ENCODE peak calls at places on chromosomes 4 and X, in five cellular contexts. One of them, this sample, is unnamed.
A peak's percentile ranks its signal among the peaks of the same experiment; 100 is the strongest.

GRCh38 chr4:110381784-110382183 is 94.2 kb upstream of the ENPEP start:
- DNase-seq in naive thymus-derived CD4-positive, alpha-beta T cell: no peak
- DNase-seq in CD4-positive, alpha-beta memory T cell: no peak
- DNase-seq in Karpas-422: no peak
- DNase-seq in K562: no peak
- DNase-seq in this sample: no peak

GRCh38 chrX:110145854-110146253 is 142.9 kb downstream of the TMEM164 start:
- DNase-seq in naive thymus-derived CD4-positive, alpha-beta T cell: peak; percentile 22
- DNase-seq in CD4-positive, alpha-beta memory T cell: peak; percentile 13
- DNase-seq in Karpas-422: peak; percentile 72
- DNase-seq in K562: peak; percentile 19
- DNase-seq in this sample: peak; percentile 21

GRCh38 chr4:187184513-187184912 is 460.9 kb upstream of the FAT1 start:
- DNase-seq in naive thymus-derived CD4-positive, alpha-beta T cell: no peak
- DNase-seq in CD4-positive, alpha-beta memory T cell: no peak
- DNase-seq in Karpas-422: no peak
- DNase-seq in K562: no peak
- DNase-seq in this sample: no peak

GRCh38 chr4:172892300-172892699 is 276.3 kb upstream of the GALNT7 start:
- DNase-seq in naive thymus-derived CD4-positive, alpha-beta T cell: no peak
- DNase-seq in CD4-positive, alpha-beta memory T cell: no peak
- DNase-seq in Karpas-422: peak; percentile 56
- DNase-seq in K562: peak; percentile 26
- DNase-seq in this sample: peak; percentile 1

GRCh38 chr4:186058253-186058979 is 10.5 kb upstream of the TLR3 start:
- DNase-seq in naive thymus-derived CD4-positive, alpha-beta T cell: no peak
- DNase-seq in CD4-positive, alpha-beta memory T cell: no peak
- DNase-seq in Karpas-422: peak; percentile 79
- DNase-seq in K562: no peak
- DNase-seq in this sample: peak; percentile 5

GRCh38 chr4:97759785-97760184 is 383.5 kb downstream of the STPG2 start:
- DNase-seq in naive thymus-derived CD4-positive, alpha-beta T cell: no peak
- DNase-seq in CD4-positive, alpha-beta memory T cell: no peak
- DNase-seq in Karpas-422: no peak
- DNase-seq in K562: no peak
- DNase-seq in this sample: no peak

GRCh38 chr4:4302416-4302815 is 12.4 kb downstream of the ZBTB49 start:
- DNase-seq in naive thymus-derived CD4-positive, alpha-beta T cell: no peak
- DNase-seq in CD4-positive, alpha-beta memory T cell: no peak
- DNase-seq in Karpas-422: no peak
- DNase-seq in K562: no peak
- DNase-seq in this sample: no peak

GRCh38 chr4:106618920-106619319 is 250.3 kb upstream of the GIMD1 start:
- DNase-seq in naive thymus-derived CD4-positive, alpha-beta T cell: no peak
- DNase-seq in CD4-positive, alpha-beta memory T cell: no peak
- DNase-seq in Karpas-422: no peak
- DNase-seq in K562: no peak
- DNase-seq in this sample: no peak

GRCh38 chrX:140815868-140816267 is 106.3 kb downstream of the LINC00632 start:
- DNase-seq in naive thymus-derived CD4-positive, alpha-beta T cell: no peak
- DNase-seq in CD4-positive, alpha-beta memory T cell: no peak
- DNase-seq in Karpas-422: no peak
- DNase-seq in K562: no peak
- DNase-seq in this sample: no peak

GRCh38 chr4:25928320-25928955 is 14.4 kb downstream of the SMIM20 start:
- DNase-seq in naive thymus-derived CD4-positive, alpha-beta T cell: no peak
- DNase-seq in CD4-positive, alpha-beta memory T cell: no peak
- DNase-seq in Karpas-422: no peak
- DNase-seq in K562: no peak
- DNase-seq in this sample: no peak

GRCh38 chr4:86334020-86334750 is 25.7 kb downstream of the MAPK10 start:
- DNase-seq in naive thymus-derived CD4-positive, alpha-beta T cell: no peak
- DNase-seq in CD4-positive, alpha-beta memory T cell: no peak
- DNase-seq in Karpas-422: no peak
- DNase-seq in K562: no peak
- DNase-seq in this sample: no peak

GRCh38 chrX:111168314-111168713 is 72.3 kb downstream of the PAK3 start:
- DNase-seq in naive thymus-derived CD4-positive, alpha-beta T cell: no peak
- DNase-seq in CD4-positive, alpha-beta memory T cell: no peak
- DNase-seq in Karpas-422: peak; percentile 52
- DNase-seq in K562: no peak
- DNase-seq in this sample: no peak

GRCh38 chr4:37666625-37667071 is 19.5 kb downstream of the RELL1 start:
- DNase-seq in naive thymus-derived CD4-positive, alpha-beta T cell: no peak
- DNase-seq in CD4-positive, alpha-beta memory T cell: no peak
- DNase-seq in Karpas-422: no peak
- DNase-seq in K562: no peak
- DNase-seq in this sample: no peak

GRCh38 chr4:60579335-60579734 is 620.8 kb upstream of the ADGRL3 start:
- DNase-seq in naive thymus-derived CD4-positive, alpha-beta T cell: no peak
- DNase-seq in CD4-positive, alpha-beta memory T cell: no peak
- DNase-seq in Karpas-422: no peak
- DNase-seq in K562: no peak
- DNase-seq in this sample: no peak

GRCh38 chrX:14039344-14039743 is 9.7 kb upstream of the GEMIN8 start:
- DNase-seq in naive thymus-derived CD4-positive, alpha-beta T cell: peak; percentile 73
- DNase-seq in CD4-positive, alpha-beta memory T cell: peak; percentile 66
- DNase-seq in Karpas-422: peak; percentile 89
- DNase-seq in K562: peak; percentile 54
- DNase-seq in this sample: peak; percentile 79

GRCh38 chr4:145618912-145619638 is at the start of gene MMAA:
- DNase-seq in naive thymus-derived CD4-positive, alpha-beta T cell: peak; percentile 91
- DNase-seq in CD4-positive, alpha-beta memory T cell: peak; percentile 93
- DNase-seq in Karpas-422: peak; percentile 99
- DNase-seq in K562: peak; percentile 94
- DNase-seq in this sample: peak; percentile 96

GRCh38 chr4:38600575-38600974 is 63.4 kb upstream of the KLF3 start:
- DNase-seq in naive thymus-derived CD4-positive, alpha-beta T cell: no peak
- DNase-seq in CD4-positive, alpha-beta memory T cell: no peak
- DNase-seq in Karpas-422: peak; percentile 60
- DNase-seq in K562: no peak
- DNase-seq in this sample: no peak

GRCh38 chrX:96435636-96436035 is 249.0 kb upstream of the DIAPH2 start:
- DNase-seq in naive thymus-derived CD4-positive, alpha-beta T cell: no peak
- DNase-seq in CD4-positive, alpha-beta memory T cell: no peak
- DNase-seq in Karpas-422: no peak
- DNase-seq in K562: no peak
- DNase-seq in this sample: no peak

GRCh38 chrX:100265179-100265578 is 144.9 kb downstream of the PCDH19 start:
- DNase-seq in naive thymus-derived CD4-positive, alpha-beta T cell: no peak
- DNase-seq in CD4-positive, alpha-beta memory T cell: no peak
- DNase-seq in Karpas-422: no peak
- DNase-seq in K562: no peak
- DNase-seq in this sample: no peak

GRCh38 chr4:165971941-165972340 is 98.9 kb downstream of the TLL1 start:
- DNase-seq in naive thymus-derived CD4-positive, alpha-beta T cell: no peak
- DNase-seq in CD4-positive, alpha-beta memory T cell: no peak
- DNase-seq in Karpas-422: no peak
- DNase-seq in K562: no peak
- DNase-seq in this sample: no peak

GRCh38 chr4:148653681-148654080 is 211.5 kb upstream of the NR3C2 start:
- DNase-seq in naive thymus-derived CD4-positive, alpha-beta T cell: no peak
- DNase-seq in CD4-positive, alpha-beta memory T cell: no peak
- DNase-seq in Karpas-422: peak; percentile 35
- DNase-seq in K562: no peak
- DNase-seq in this sample: no peak

GRCh38 chr4:110480031-110480549 is 4.1 kb downstream of the ENPEP start:
- DNase-seq in naive thymus-derived CD4-positive, alpha-beta T cell: no peak
- DNase-seq in CD4-positive, alpha-beta memory T cell: no peak
- DNase-seq in Karpas-422: no peak
- DNase-seq in K562: no peak
- DNase-seq in this sample: no peak

GRCh38 chr4:184689681-184690080 is 40.1 kb downstream of the PRIMPOL start:
- DNase-seq in naive thymus-derived CD4-positive, alpha-beta T cell: no peak
- DNase-seq in CD4-positive, alpha-beta memory T cell: no peak
- DNase-seq in Karpas-422: no peak
- DNase-seq in K562: no peak
- DNase-seq in this sample: no peak

DNA sequence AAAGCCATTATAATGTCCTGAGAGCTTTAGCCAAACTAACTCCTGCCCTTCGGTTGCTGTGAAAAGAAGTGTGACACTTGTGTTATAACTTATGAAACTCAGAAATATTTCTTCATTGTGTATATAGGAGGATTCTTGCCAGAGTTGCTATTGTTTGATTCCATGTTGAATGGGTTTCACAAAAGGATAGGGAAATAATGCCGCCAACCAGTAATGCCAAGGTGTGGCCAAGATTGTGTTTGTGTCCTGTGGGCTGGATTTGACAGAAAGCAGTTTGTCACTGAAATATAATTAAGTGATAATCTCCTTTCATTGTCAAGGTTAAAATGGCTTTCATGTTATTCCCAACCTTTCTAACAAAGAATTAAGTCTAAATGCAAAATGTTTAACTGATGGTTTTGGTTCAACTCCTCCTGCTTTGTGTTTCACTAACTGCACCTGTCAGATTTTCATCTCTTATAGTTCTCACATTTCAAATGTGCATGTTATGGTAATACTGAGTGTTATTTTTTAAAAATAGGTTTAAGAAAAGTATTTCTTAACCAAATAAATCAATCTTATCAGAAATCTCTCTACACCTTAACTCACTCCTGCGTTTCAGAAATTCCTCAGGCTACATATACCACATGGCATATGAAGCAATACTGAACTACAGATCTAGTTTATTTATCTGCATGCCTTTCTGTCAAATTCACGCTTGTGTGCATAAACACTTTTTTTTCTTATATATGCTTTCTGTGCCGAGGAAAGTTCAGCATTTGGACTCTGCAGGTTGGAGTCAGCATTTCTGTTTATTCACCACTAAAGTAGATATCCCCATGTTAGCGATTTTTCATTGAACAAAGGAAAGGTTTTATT is at the start of gene CLDN22:
- DNase-seq in naive thymus-derived CD4-positive, alpha-beta T cell: no peak
- DNase-seq in CD4-positive, alpha-beta memory T cell: no peak
- DNase-seq in Karpas-422: no peak
- DNase-seq in K562: no peak
- DNase-seq in this sample: no peak
- H3K4me3 ChIP-seq in naive thymus-derived CD4-positive, alpha-beta T cell: no peak within 1 kb of the TSS
- H3K4me3 ChIP-seq in CD4-positive, alpha-beta memory T cell: no peak within 1 kb of the TSS
- H3K4me3 ChIP-seq in Karpas-422: no peak within 1 kb of the TSS
- H3K4me3 ChIP-seq in K562: no peak within 1 kb of the TSS
- H3K4me3 ChIP-seq in this sample: no peak within 1 kb of the TSS

GRCh38 chrX:77264490-77264889 is 182.7 kb upstream of the FGF16 start:
- DNase-seq in naive thymus-derived CD4-positive, alpha-beta T cell: no peak
- DNase-seq in CD4-positive, alpha-beta memory T cell: no peak
- DNase-seq in Karpas-422: no peak
- DNase-seq in K562: no peak
- DNase-seq in this sample: no peak
- H3K9me3 ChIP-seq in naive thymus-derived CD4-positive, alpha-beta T cell: no peaks in the 10 kb centered on the region
- H3K9me3 ChIP-seq in CD4-positive, alpha-beta memory T cell: no peaks in the 10 kb centered on the region
- H3K9me3 ChIP-seq in Karpas-422: no peaks in the 10 kb centered on the region
- H3K9me3 ChIP-seq in K562: no peaks in the 10 kb centered on the region
- H3K9me3 ChIP-seq in this sample: no peaks in the 10 kb centered on the region

DNA sequence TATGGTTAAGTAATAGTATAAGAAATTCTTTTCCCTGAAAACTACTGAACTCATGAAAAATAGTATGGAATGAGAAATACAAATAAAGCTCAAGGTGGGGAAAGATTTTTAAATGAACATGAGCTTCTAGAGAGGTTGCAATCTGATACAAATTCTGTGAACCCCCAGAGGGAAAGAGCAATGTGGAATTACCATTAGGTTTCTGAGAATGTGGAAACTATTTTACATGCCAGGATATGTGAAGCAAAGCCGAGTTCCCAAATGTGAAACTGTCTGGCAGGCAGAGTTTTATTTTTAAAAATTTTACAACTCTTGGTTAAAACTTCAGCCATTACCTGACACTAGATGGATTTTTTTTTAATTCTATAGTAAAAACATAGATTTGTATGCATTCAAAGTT is 99.9 kb downstream of the PCDH18 start:
- DNase-seq in naive thymus-derived CD4-positive, alpha-beta T cell: no peak
- DNase-seq in CD4-positive, alpha-beta memory T cell: no peak
- DNase-seq in Karpas-422: no peak
- DNase-seq in K562: no peak
- DNase-seq in this sample: no peak
- H3K4me3 ChIP-seq in naive thymus-derived CD4-positive, alpha-beta T cell: no peak overlapping the region
- H3K4me3 ChIP-seq in CD4-positive, alpha-beta memory T cell: no peak overlapping the region
- H3K4me3 ChIP-seq in Karpas-422: no peak overlapping the region
- H3K4me3 ChIP-seq in K562: no peak overlapping the region
- H3K4me3 ChIP-seq in this sample: no peak overlapping the region

GRCh38 chr4:761086-761485 is 55.5 kb downstream of the PCGF3 start:
- DNase-seq in naive thymus-derived CD4-positive, alpha-beta T cell: no peak
- DNase-seq in CD4-positive, alpha-beta memory T cell: no peak
- DNase-seq in Karpas-422: no peak
- DNase-seq in K562: no peak
- DNase-seq in this sample: no peak
- H3K9me3 ChIP-seq in naive thymus-derived CD4-positive, alpha-beta T cell: no peaks in the 10 kb centered on the region
- H3K9me3 ChIP-seq in CD4-positive, alpha-beta memory T cell: no peaks in the 10 kb centered on the region
- H3K9me3 ChIP-seq in Karpas-422: no peaks in the 10 kb centered on the region
- H3K9me3 ChIP-seq in K562: peaks cover 13% of the 10 kb centered on the region
- H3K9me3 ChIP-seq in this sample: no peaks in the 10 kb centered on the region